ENCODE peak calls at places on chromosomes 3 and 15, in six cellular contexts. N, F, W, O, P and D are unnamed samples.

GRCh38 chr3:105367406-105368213 is 901 bp downstream of the ALCAM start:
- DNase-seq in N (peak), F (peak), W (no peak), O (peak), P (peak), D (peak)

GRCh38 chr15:70428211-70428822 is 330.6 kb upstream of the TLE3 start:
- DNase-seq in N (no peak), F (no peak), W (no peak), O (no peak), P (no peak), D (no peak)

GRCh38 chr15:51181905-51182304 is 87.2 kb upstream of the TNFAIP8L3 start:
- DNase-seq in N (no peak), F (no peak), W (no peak), O (no peak), P (no peak), D (no peak)

GRCh38 chr3:196662033-196662432 is 22.5 kb downstream of the NRROS start:
- DNase-seq in N (no peak), F (no peak), W (no peak), O (no peak), P (no peak), D (no peak)

GRCh38 chr15:101348643-101349496 is 53.8 kb upstream of the SNRPA1 start:
- DNase-seq in N (no peak), F (no peak), W (no peak), O (no peak), P (peak), D (peak)

GRCh38 chr3:180402463-180403073 is 199.4 kb upstream of the TTC14 start:
- DNase-seq in N (no peak), F (no peak), W (no peak), O (no peak), P (no peak), D (no peak)

GRCh38 chr3:178522200-178523052 is 13.8 kb upstream of the KCNMB2 start:
- DNase-seq in N (no peak), F (no peak), W (no peak), O (no peak), P (no peak), D (no peak)

GRCh38 chr3:171967137-171967783 is 72.1 kb upstream of the FNDC3B start:
- DNase-seq in N (no peak), F (no peak), W (no peak), O (no peak), P (peak), D (no peak)

GRCh38 chr3:196082471-196082971 is 631 bp upstream of the TFRC start:
- DNase-seq in N (no peak), F (no peak), W (no peak), O (no peak), P (no peak), D (no peak)

GRCh38 chr3:42545284-42545900 is 36.4 kb downstream of the SEC22C start:
- DNase-seq in N (no peak), F (no peak), W (no peak), O (no peak), P (no peak), D (no peak)

GRCh38 chr3:132228923-132229322 is 88.3 kb upstream of the ACP3 start:
- DNase-seq in N (no peak), F (no peak), W (no peak), O (no peak), P (no peak), D (no peak)

GRCh38 chr3:69320867-69321266 is 65.0 kb downstream of the FRMD4B start:
- DNase-seq in N (no peak), F (no peak), W (no peak), O (no peak), P (no peak), D (no peak)

GRCh38 chr3:153980252-153980590 is 141.0 kb upstream of the ARHGEF26 start:
- DNase-seq in N (no peak), F (no peak), W (peak), O (no peak), P (no peak), D (no peak)

GRCh38 chr3:136512391-136512790 is 239.8 kb downstream of the STAG1 start:
- DNase-seq in N (no peak), F (no peak), W (no peak), O (no peak), P (no peak), D (no peak)

GRCh38 chr15:93298901-93299300 is 209.9 kb upstream of the RGMA start:
- DNase-seq in N (no peak), F (no peak), W (no peak), O (no peak), P (peak), D (no peak)

GRCh38 chr15:66747223-66747622 is 45.2 kb downstream of the SMAD6 start:
- DNase-seq in N (peak), F (no peak), W (no peak), O (peak), P (no peak), D (no peak)

GRCh38 chr15:56168394-56168793 is 75.3 kb downstream of the RFX7 start:
- DNase-seq in N (no peak), F (no peak), W (no peak), O (no peak), P (peak), D (no peak)

GRCh38 chr3:48285132-48285531 is 44.2 kb downstream of the ZNF589 start:
- DNase-seq in N (no peak), F (no peak), W (no peak), O (no peak), P (no peak), D (no peak)

GRCh38 chr3:115021061-115021460 is 126.0 kb downstream of the ZBTB20 start:
- DNase-seq in N (no peak), F (no peak), W (no peak), O (no peak), P (no peak), D (no peak)

GRCh38 chr15:39586387-39587171 is 5.7 kb downstream of the THBS1 start:
- DNase-seq in N (no peak), F (no peak), W (peak), O (no peak), P (no peak), D (no peak)

GRCh38 chr3:94172695-94173310 is 109.9 kb downstream of the NSUN3 start:
- DNase-seq in N (no peak), F (no peak), W (no peak), O (no peak), P (no peak), D (no peak)

DNA sequence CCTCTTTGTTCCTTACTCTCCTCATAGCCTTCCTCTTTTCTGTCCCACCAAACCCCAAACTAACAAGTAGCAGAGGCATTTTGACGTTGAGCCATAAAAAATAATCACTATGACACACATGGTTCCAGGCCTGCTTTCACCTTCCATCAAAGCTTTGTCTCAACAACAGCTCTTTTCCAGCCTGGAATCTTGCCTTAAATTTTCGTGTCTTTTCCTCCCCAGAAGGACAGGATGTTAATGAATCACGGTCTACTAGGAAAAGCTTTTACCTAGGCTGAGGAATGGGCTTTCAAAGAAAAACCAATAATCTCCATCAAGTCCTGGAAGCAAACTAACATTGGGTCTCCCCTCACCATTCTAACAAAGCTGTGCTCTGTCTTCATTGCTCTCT is 107.1 kb upstream of the SLC4A7 start:
- DNase-seq in N (no peak), F (no peak), W (no peak), O (no peak), P (no peak), D (no peak)
- H3K27ac ChIP-seq in N (peak), F (peak), W (no peak), O (peak), P (no peak), D (peak)

GRCh38 chr3:150216866-150217600 is 191.1 kb upstream of the TSC22D2 start:
- DNase-seq in N (no peak), F (no peak), W (no peak), O (no peak), P (no peak), D (no peak)
- H3K27ac ChIP-seq in N (no peak), F (no peak), W (no peak), O (peak), P (no peak), D (no peak)

GRCh38 chr15:38144921-38145320 is 107.7 kb upstream of the SPRED1 start:
- DNase-seq in N (no peak), F (no peak), W (no peak), O (no peak), P (no peak), D (no peak)
- H3K27ac ChIP-seq in N (no peak), F (no peak), W (no peak), O (no peak), P (no peak), D (no peak)

DNA sequence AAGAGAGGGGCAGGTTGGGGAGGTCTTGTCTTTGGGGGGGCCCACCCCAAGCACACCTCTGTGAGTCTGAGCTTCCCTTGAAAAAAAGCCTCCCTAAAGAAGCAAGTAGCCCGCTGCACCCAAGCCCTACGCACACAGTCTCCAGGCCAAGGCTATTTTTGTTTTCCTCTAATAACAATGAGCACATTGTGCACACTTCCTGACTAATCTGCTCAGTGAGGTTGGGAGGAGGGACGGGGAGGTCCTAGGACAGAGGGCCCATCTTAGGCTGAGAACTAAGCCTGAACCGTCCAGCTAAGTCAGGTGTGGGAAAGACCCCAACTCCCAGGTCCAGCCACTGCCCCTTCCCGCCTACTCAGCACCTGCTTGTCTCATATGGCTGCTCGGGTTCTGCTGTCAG is 87.2 kb downstream of the HMG20A start:
- DNase-seq in N (no peak), F (no peak), W (no peak), O (no peak), P (no peak), D (no peak)
- H3K27ac ChIP-seq in N (peak), F (peak), W (peak), O (peak), P (peak), D (peak)

DNA sequence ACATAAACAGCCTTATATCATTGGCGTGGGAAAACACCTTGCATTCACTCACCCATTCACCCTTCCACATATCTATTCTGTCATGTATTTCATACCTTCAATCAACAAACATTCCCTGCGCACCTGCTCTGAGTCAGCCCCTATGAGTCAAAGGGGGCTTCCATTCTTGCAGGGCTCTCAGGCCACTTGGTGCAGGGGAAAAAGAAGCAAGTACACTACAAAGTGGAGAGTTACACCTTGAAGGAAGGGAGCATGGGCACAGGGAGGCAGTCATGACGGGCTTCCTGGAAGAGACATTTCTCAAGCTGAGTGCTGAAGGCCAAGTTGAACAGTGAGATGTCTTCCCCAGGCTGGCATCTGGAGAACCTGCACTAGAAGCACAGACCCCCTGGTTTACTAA is 4.6 kb upstream of the AMOTL2 start:
- DNase-seq in N (no peak), F (no peak), W (no peak), O (no peak), P (no peak), D (no peak)
- H3K27ac ChIP-seq in N (no peak), F (no peak), W (peak), O (no peak), P (no peak), D (no peak)

GRCh38 chr3:59245300-59245878 is 195.6 kb upstream of the CFAP20DC start:
- DNase-seq in N (no peak), F (no peak), W (no peak), O (no peak), P (no peak), D (no peak)

GRCh38 chr3:59246719-59247401 is 197.0 kb upstream of the CFAP20DC start:
- DNase-seq in N (no peak), F (no peak), W (no peak), O (no peak), P (no peak), D (no peak)

GRCh38 chr3:59244343-59244742 is 194.5 kb upstream of the CFAP20DC start:
- DNase-seq in N (no peak), F (no peak), W (no peak), O (no peak), P (no peak), D (no peak)

GRCh38 chr3:59247402-59247841 is 197.6 kb upstream of the CFAP20DC start:
- DNase-seq in N (no peak), F (no peak), W (no peak), O (no peak), P (no peak), D (no peak)

GRCh38 chr3:59245879-59246501 is 196.2 kb upstream of the CFAP20DC start:
- DNase-seq in N (no peak), F (no peak), W (no peak), O (no peak), P (no peak), D (no peak)
- H3K27ac ChIP-seq in N (no peak), F (no peak), W (no peak), O (no peak), P (no peak), D (no peak)

GRCh38 chr15:68518785-68519430 is 59.9 kb upstream of the CORO2B start:
- DNase-seq in N (no peak), F (no peak), W (no peak), O (no peak), P (no peak), D (no peak)

GRCh38 chr15:68518046-68518445 is 60.7 kb upstream of the CORO2B start:
- DNase-seq in N (no peak), F (no peak), W (no peak), O (no peak), P (no peak), D (no peak)

GRCh38 chr15:68515371-68516095 is 63.3 kb upstream of the CORO2B start:
- DNase-seq in N (no peak), F (no peak), W (no peak), O (no peak), P (no peak), D (no peak)

GRCh38 chr15:68512578-68512977 is 66.2 kb upstream of the CORO2B start:
- DNase-seq in N (no peak), F (no peak), W (no peak), O (no peak), P (no peak), D (no peak)

DNA sequence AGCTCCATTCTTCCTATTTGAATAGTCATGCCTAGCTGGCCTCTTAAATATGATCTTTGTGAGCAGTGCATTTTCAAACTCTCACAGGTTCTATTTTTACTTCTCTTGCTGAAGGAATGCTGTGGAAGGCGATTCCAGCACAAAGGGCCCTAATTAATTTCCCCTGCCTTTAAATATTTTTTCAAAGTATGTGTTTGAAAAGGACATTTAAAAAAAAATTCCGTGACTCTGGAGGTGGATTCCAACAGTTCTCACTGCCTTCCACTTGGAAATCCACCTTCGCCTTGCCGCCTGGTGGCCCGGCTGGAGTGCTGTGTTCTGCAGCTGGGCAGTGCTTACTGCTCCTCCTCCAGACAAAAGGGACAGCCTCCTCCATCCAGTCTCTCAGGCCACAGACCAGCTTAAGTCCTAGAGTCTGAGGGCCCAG is 61.5 kb upstream of the CORO2B start:
- DNase-seq in N (no peak), F (peak), W (no peak), O (no peak), P (no peak), D (no peak)
- H3K27ac ChIP-seq in N (no peak), F (peak), W (no peak), O (peak), P (no peak), D (no peak)

DNA sequence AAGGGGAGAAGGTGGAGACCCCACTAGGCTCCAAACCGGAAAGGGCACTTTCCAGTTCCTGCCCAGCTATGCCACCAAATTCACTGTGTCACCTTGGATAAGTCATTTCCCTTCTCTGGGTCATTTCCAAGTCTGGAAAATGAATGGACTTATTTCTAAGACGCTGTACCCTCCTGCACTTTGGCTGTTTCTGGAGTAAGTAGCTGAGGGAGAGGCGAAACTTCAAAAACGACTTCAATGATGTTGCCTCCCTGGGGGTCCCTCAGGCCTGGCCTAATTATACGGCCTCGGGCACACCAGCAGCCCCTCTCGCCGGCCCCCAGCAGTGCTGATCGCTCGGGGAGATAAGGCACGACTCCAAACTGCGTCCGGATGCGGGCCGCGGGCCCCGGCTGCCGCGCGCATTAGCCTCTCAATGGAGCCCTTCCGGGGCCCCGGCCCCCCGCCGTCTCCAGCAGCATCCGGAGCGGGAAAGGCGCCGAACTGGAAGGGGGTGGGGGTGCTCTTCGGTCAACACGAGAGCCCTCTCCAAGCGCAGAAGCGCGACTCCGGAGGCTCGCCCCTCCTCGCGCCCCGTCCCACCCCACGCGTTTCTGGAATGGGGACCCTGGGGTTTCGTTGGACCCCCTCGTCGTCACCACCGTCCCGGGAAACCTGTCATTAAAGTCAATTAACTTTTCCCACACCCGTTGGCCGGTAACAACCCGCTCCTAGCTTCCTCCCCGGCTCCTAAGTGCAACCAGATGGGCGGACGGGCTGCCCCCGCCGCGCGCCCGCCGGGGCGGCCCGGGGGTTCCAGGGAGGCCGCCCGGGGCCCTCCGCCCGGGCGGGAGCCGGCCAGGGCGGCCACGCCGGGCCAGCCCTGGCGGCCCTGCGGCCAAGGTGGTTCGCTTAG is 4.8 kb downstream of the HES1 start:
- DNase-seq in N (peak), F (peak), W (no peak), O (peak), P (peak), D (peak)
- H3K27ac ChIP-seq in N (peak), F (peak), W (peak), O (peak), P (peak), D (peak)

GRCh38 chr3:51813539-51813938 is 34.5 kb upstream of the IQCF6 start:
- DNase-seq in N (peak), F (peak), W (no peak), O (no peak), P (no peak), D (peak)

GRCh38 chr3:51814034-51814433 is 35.0 kb upstream of the IQCF6 start:
- DNase-seq in N (no peak), F (no peak), W (no peak), O (no peak), P (no peak), D (no peak)

GRCh38 chr3:51808920-51809319 is 29.9 kb upstream of the IQCF6 start:
- DNase-seq in N (no peak), F (no peak), W (no peak), O (no peak), P (no peak), D (no peak)
- H3K27ac ChIP-seq in N (no peak), F (no peak), W (no peak), O (no peak), P (no peak), D (no peak)

GRCh38 chr15:25680659-25680970 is 182.5 kb downstream of the ATP10A start:
- DNase-seq in N (no peak), F (no peak), W (no peak), O (no peak), P (no peak), D (no peak)
- H3K27ac ChIP-seq in N (no peak), F (no peak), W (no peak), O (no peak), P (no peak), D (no peak)